ENCODE peak calls at places on chromosomes 13 and 19, in seven cellular contexts. D is AG10803, F is AG09309, M is dorsolateral prefrontal cortex, H is cardiac fibroblast, R is fibroblast of the aortic adventitia, W is thoracic aorta. Q is an unnamed sample.

GRCh38 chr13:102897371-102898138 is 51.7 kb downstream of the ERCC5 start:
- DNase-seq in D (no peak), H (no peak), F (no peak), M (no peak), R (no peak), W (no peak), Q (peak; percentile 35)

GRCh38 chr19:7953060-7953459 is 9.6 kb upstream of the TIMM44 start:
- DNase-seq in M (no peak), H (peak; percentile 66), R (peak; percentile 29), W (no peak), F (no peak), D (peak; percentile 50), Q (no peak)

GRCh38 chr19:5889288-5889971 is 14.2 kb downstream of the NDUFA11 start:
- DNase-seq in R (peak; percentile 43), M (no peak), F (no peak), W (no peak), D (peak; percentile 54), H (no peak), Q (no peak)

GRCh38 chr13:110524484-110525254 is 36.9 kb downstream of the RAB20 start:
- DNase-seq in W (no peak), D (no peak), H (no peak), M (no peak), R (no peak), F (no peak), Q (no peak)

GRCh38 chr13:101406787-101407186 is 9.5 kb downstream of the NALCN start:
- DNase-seq in D (peak; percentile 27), F (no peak), H (no peak), W (no peak), M (no peak), R (no peak), Q (no peak)

GRCh38 chr19:10120538-10121198 is 969 bp upstream of the EIF3G start:
- DNase-seq in W (no peak), D (peak; percentile 92), M (no peak), F (peak; percentile 81), H (peak; percentile 89), R (peak; percentile 94), Q (no peak)

GRCh38 chr19:17049711-17050280 is 23.2 kb upstream of the CPAMD8 start:
- DNase-seq in M (no peak), R (peak; percentile 70), F (peak; percentile 13), W (no peak), H (peak; percentile 54), D (peak; percentile 41), Q (no peak)

GRCh38 chr19:57587529-57587928 is 3.6 kb downstream of the ZIK1 start:
- DNase-seq in H (no peak), M (no peak), D (peak; percentile 81), R (peak; percentile 53), F (peak; percentile 80), W (no peak), Q (no peak)

GRCh38 chr13:27973956-27974662 is 5.0 kb upstream of the CDX2 start:
- DNase-seq in F (no peak), D (no peak), H (no peak), R (no peak), W (no peak), M (no peak), Q (no peak)

GRCh38 chr13:43758834-43759233 is 27.9 kb downstream of the ENOX1 start:
- DNase-seq in W (no peak), R (no peak), M (no peak), F (no peak), H (no peak), D (no peak), Q (no peak)

GRCh38 chr13:45295536-45295935 is 45.4 kb downstream of the TPT1 start:
- DNase-seq in R (no peak), F (no peak), D (no peak), H (peak; percentile 9), W (no peak), M (no peak), Q (no peak)

GRCh38 chr13:113074401-113074800 is 31.2 kb upstream of the F7 start:
- DNase-seq in H (no peak), R (no peak), W (no peak), M (no peak), D (no peak), F (no peak), Q (no peak)

GRCh38 chr13:31775686-31776085 is 36.4 kb downstream of the RXFP2 start:
- DNase-seq in F (no peak), W (no peak), D (peak; percentile 77), R (peak; percentile 95), H (peak; percentile 87), M (no peak), Q (no peak)

GRCh38 chr13:45136741-45137500 is 16.6 kb downstream of the GTF2F2 start:
- DNase-seq in H (no peak), F (no peak), R (no peak), M (no peak), W (no peak), D (no peak), Q (no peak)

GRCh38 chr13:110396913-110397379 is 89.9 kb downstream of the COL4A2 start:
- DNase-seq in M (no peak), H (peak; percentile 100), F (peak; percentile 100), D (peak; percentile 100), R (peak; percentile 100), W (peak; percentile 95), Q (no peak)

GRCh38 chr13:110913322-110913721 is 1.5 kb downstream of the ANKRD10 start:
- DNase-seq in D (no peak), R (peak; percentile 23), H (peak; percentile 13), W (no peak), M (no peak), F (no peak), Q (no peak)

GRCh38 chr13:109509154-109509905 is 277.1 kb downstream of the IRS2 start:
- DNase-seq in W (no peak), H (peak; percentile 38), D (peak; percentile 81), R (peak; percentile 1), M (no peak), F (no peak), Q (no peak)

GRCh38 chr19:33577947-33578346 is 43.8 kb upstream of the CHST8 start:
- DNase-seq in M (no peak), F (no peak), R (no peak), W (no peak), H (no peak), D (no peak), Q (no peak)

GRCh38 chr13:52195052-52195837 is 35.8 kb upstream of the NEK3 start:
- DNase-seq in H (peak; percentile 87), R (peak; percentile 72), D (peak; percentile 77), M (peak; percentile 49), F (no peak), W (peak; percentile 53), Q (no peak)

GRCh38 chr13:40064723-40065122 is 409.3 kb downstream of the COG6 start:
- DNase-seq in M (no peak), W (peak; percentile 44), D (peak; percentile 91), R (peak; percentile 96), F (peak; percentile 97), H (peak; percentile 85), Q (no peak)

GRCh38 chr13:40074338-40074737 is 418.9 kb downstream of the COG6 start:
- DNase-seq in D (no peak), F (no peak), R (peak; percentile 43), H (peak; percentile 70), W (no peak), M (no peak), Q (no peak)

GRCh38 chr13:40072663-40073120 is 417.2 kb downstream of the COG6 start:
- DNase-seq in H (no peak), R (no peak), M (no peak), W (no peak), F (no peak), D (no peak), Q (no peak)

GRCh38 chr13:40070357-40070756 is 414.9 kb downstream of the COG6 start:
- DNase-seq in R (no peak), H (no peak), D (no peak), M (no peak), F (no peak), W (no peak), Q (no peak)

DNA sequence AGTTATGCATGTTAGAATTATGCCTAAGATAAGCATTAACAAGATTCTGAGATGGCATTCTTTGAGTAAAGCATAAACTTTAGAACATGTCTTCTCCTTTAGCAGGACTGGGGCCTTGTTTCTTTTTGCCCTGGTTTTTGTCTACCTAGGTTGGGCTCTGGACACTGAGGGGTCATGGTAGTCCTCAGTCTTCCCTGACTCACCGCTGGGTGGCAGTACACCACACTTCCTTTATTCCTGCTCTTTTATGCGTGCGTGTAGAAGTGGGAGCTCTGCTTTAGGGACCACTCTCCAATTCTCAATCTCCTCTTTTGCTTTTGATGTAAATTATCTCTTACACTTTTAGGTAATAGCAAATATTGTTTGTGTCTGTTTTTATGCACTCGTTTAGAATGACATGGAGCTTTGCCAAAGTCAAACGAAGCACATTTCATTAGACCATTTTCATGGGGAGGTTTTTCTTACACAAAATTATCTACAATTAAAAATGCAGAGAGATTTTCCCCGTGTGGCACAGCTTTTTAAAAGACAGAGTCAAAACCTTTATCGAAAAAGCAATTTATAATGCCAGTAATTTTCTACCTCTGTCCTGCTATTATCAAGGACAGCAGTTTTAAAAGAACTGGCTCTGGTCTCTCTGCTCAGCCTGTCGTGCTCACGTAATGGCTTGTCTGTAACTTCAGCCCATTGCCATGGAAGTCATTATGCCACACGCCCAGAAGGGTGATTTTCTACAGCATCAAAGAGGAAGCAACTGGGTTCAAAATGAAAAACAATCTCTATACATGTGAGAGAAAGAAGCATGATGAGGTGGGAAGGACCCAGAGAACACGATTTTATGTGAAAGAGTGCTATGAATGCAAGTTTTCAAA is 413.9 kb downstream of the COG6 start:
- DNase-seq in R (peak; percentile 82), M (peak; percentile 81), D (peak; percentile 57), F (no peak), W (peak; percentile 25), H (peak; percentile 84), Q (peak; percentile 64)
- H3K4me3 ChIP-seq in R (no peak overlapping the region), M (peak overlapping the region; percentile 34), D (no peak overlapping the region), F (no peak overlapping the region), W (peak overlapping the region; percentile 45), H (no peak overlapping the region), Q (no peak overlapping the region)

GRCh38 chr13:42270857-42271215 is 1.1 kb upstream of the AKAP11 start:
- DNase-seq in F (no peak), H (no peak), M (no peak), W (no peak), D (no peak), R (no peak), Q (no peak)
- H3K4me3 ChIP-seq in F (peak overlapping the region; percentile 94), H (peak overlapping the region; percentile 82), M (peak overlapping the region; percentile 84), W (peak overlapping the region; percentile 94), D (peak overlapping the region; percentile 83), R (peak overlapping the region; percentile 78), Q (peak overlapping the region; percentile 50)

DNA sequence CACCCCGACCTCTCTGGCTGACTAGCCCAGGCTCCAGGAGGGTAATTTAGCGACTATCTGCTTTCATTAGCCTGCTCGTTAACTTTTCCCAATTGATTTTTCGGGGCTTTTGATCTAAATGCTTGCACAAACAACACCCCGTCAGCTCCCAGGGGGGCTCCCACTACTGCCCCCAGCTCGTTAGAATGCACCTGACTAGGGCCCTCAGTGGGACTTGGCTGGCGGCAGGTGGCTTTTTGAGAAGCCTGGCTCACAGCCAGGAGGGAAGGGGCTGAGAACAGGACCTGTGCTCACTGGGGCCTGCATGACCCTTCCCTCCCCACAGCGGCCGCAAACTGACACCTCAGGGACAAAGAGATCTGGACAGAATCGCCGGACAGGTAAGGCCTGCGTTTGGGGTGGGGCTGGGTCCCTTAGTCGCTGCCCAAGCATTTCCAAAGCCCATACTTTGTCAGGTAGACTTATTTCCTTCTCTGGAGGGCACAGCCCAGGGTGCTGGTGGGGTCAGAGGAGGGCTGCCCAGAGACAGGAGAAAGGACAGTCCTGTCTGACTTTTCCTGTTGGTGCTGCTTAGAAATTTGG is 7.6 kb upstream of the CD79A start:
- DNase-seq in F (no peak), R (no peak), H (no peak), D (no peak), M (no peak), W (no peak), Q (no peak)
- H3K4me3 ChIP-seq in F (no peak overlapping the region), R (no peak overlapping the region), H (no peak overlapping the region), D (no peak overlapping the region), M (no peak overlapping the region), W (no peak overlapping the region), Q (no peak overlapping the region)

GRCh38 chr13:30340367-30341184 is 33.2 kb upstream of the KATNAL1 start:
- DNase-seq in D (peak; percentile 99), M (peak; percentile 38), R (peak; percentile 95), W (peak; percentile 38), H (peak; percentile 81), F (peak; percentile 95), Q (no peak)
- H3K4me3 ChIP-seq in D (peak overlapping the region; percentile 40), M (peak overlapping the region; percentile 17), R (peak overlapping the region; percentile 20), W (peak overlapping the region; percentile 10), H (no peak overlapping the region), F (peak overlapping the region; percentile 11), Q (no peak overlapping the region)